ENCODE peak calls at places on chromosome 6, in ten cellular contexts. N is IMR-90; Q is HCT116; Z is mesenchymal stem cell; S is caudate nucleus; W is mesendoderm; L is heart right ventricle; H is Peyer's patch; T is uterus; K is CD8-positive, alpha-beta memory T cell. I is an unnamed sample.

GRCh38 chr6:17045581-17046322 is 56.1 kb upstream of the STMND1 start:
- DNase-seq in N (peak; percentile 69), Q (no peak), Z (peak; percentile 14), S (no peak), W (no peak), L (no peak), H (no peak), T (no peak), K (no peak), I (no peak)

GRCh38 chr6:134766497-134766896 is 183.4 kb downstream of the ALDH8A1 start:
- DNase-seq in N (no peak), Q (no peak), Z (no peak), S (no peak), W (no peak), L (no peak), H (no peak), T (no peak), K (no peak), I (peak; percentile 65)

GRCh38 chr6:13331516-13332348 is 3.4 kb upstream of the TBC1D7 start:
- DNase-seq in N (peak; percentile 29), Q (peak; percentile 19), Z (peak; percentile 26), S (no peak), W (peak; percentile 40), L (no peak), H (no peak), T (no peak), K (no peak), I (peak; percentile 42)

GRCh38 chr6:12806811-12807210 is 90.2 kb downstream of the PHACTR1 start:
- DNase-seq in N (no peak), Q (no peak), Z (no peak), S (no peak), W (no peak), L (no peak), H (no peak), T (no peak), K (no peak), I (no peak)

GRCh38 chr6:37210313-37210898 is 40.5 kb downstream of the PIM1 start:
- DNase-seq in N (peak; percentile 85), Q (peak; percentile 72), Z (peak; percentile 86), S (peak; percentile 44), W (peak; percentile 87), L (peak; percentile 86), H (peak; percentile 92), T (peak; percentile 72), K (peak; percentile 59), I (peak; percentile 88)

GRCh38 chr6:73109659-73110058 is 115.6 kb downstream of the KHDC1L start:
- DNase-seq in N (no peak), Q (no peak), Z (no peak), S (no peak), W (no peak), L (no peak), H (no peak), T (no peak), K (no peak), I (no peak)

GRCh38 chr6:113564401-113565161 is 292.6 kb upstream of the MARCKS start:
- DNase-seq in N (peak; percentile 92), Q (no peak), Z (peak; percentile 99), S (peak; percentile 68), W (peak; percentile 97), L (peak; percentile 93), H (peak; percentile 74), T (peak; percentile 77), K (no peak), I (peak; percentile 8)

GRCh38 chr6:69883551-69883950 is 17.2 kb downstream of the COL19A1 start:
- DNase-seq in N (peak; percentile 7), Q (no peak), Z (peak; percentile 32), S (no peak), W (no peak), L (no peak), H (no peak), T (no peak), K (no peak), I (no peak)

GRCh38 chr6:168742146-168742782 is 301.3 kb downstream of the SMOC2 start:
- DNase-seq in N (no peak), Q (no peak), Z (no peak), S (no peak), W (no peak), L (no peak), H (no peak), T (no peak), K (no peak), I (no peak)

GRCh38 chr6:156687875-156688549 is 89.2 kb upstream of the ARID1B start:
- DNase-seq in N (peak; percentile 14), Q (peak; percentile 10), Z (peak; percentile 62), S (peak; percentile 49), W (peak; percentile 84), L (no peak), H (peak; percentile 51), T (no peak), K (no peak), I (peak; percentile 63)

GRCh38 chr6:50850860-50851259 is 32.2 kb downstream of the TFAP2B start:
- DNase-seq in N (no peak), Q (no peak), Z (no peak), S (no peak), W (no peak), L (no peak), H (no peak), T (no peak), K (no peak), I (no peak)

GRCh38 chr6:125198285-125199009 is 44.9 kb downstream of the TPD52L1 start:
- DNase-seq in N (no peak), Q (no peak), Z (no peak), S (no peak), W (no peak), L (no peak), H (no peak), T (no peak), K (no peak), I (no peak)

DNA sequence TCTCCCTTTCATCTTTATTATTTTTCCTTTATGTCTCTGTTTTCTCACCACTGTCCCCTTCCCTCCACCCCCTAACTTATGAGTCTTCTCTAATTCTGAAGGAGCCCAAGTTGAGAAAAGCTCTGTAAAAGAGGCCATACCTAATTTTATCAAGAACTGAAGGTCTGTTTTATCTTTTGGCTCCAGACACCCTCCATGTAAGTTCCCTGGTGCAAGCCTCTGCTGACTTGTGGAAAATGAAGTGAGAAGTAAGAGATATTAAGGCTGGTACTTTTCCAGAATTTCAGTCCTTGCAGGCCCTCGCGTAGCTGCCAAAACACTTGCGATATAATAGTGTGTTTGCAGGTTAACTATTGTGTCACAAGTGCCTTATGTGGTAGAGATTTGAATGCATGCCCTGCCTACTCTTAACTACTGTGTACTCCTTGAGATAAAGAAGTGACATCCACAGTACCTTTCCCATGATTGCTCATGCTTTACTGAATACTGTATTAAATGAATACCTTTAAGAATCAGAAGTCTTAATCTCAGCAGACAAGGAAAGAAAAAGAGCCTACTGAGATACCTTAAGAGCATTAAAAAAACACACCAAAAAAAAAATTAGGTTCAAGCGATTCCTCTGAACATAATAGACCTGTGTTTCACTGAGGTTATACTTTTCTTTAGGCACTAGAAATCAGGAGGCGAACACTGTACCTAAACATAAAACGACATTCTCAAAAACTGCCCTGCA is 143.6 kb upstream of the ZNF184 start:
- DNase-seq in N (no peak), Q (no peak), Z (no peak), S (no peak), W (no peak), L (no peak), H (no peak), T (no peak), K (no peak), I (no peak)
- H3K27ac ChIP-seq in N (no peak overlapping the region), Q (peak overlapping the region; percentile 51), Z (no peak overlapping the region), S (no peak overlapping the region), W (no peak overlapping the region), L (no peak overlapping the region), H (no peak overlapping the region), T (no peak overlapping the region), K (no peak overlapping the region), I (no peak overlapping the region)

DNA sequence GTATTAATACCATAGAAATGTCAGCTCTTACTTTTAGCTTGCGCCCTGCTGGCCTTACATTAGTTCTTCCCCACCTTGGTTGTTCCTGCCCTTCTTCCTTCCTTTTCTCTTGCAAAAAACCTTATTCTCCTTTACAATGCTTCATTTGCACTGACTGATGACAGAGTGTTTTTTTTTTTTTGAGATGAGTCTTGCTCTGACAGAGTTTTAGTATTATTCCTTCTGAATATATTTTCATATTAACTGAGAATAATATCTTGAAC is 216.4 kb upstream of the MYLIP start:
- DNase-seq in N (no peak), Q (no peak), Z (no peak), S (no peak), W (no peak), L (no peak), H (no peak), T (no peak), K (no peak), I (no peak)
- H3K27ac ChIP-seq in N (no peak overlapping the region), Q (no peak overlapping the region), Z (no peak overlapping the region), S (no peak overlapping the region), W (no peak overlapping the region), L (no peak overlapping the region), H (no peak overlapping the region), T (no peak overlapping the region), K (no peak overlapping the region), I (no peak overlapping the region)

DNA sequence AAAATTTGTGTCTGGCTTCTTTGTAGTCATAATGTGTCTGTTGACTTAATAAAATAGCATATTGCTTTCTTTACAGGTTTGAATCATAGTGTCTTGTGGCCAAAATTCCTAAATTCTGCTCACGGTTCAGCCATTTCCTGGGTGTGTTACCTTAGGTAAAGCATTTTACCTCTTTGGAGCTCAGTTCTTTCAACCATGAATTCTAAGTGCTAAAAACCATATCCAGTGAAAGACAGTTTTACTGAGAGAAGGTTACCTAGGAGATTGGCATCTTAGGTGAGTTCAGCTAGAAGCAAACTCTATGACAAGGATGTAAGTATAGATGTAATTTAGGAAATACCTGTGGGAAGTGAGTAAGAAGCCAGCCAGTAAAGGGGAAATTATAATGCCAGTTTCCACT is 20.7 kb downstream of the CRYBG1 start:
- DNase-seq in N (no peak), Q (no peak), Z (no peak), S (no peak), W (no peak), L (no peak), H (no peak), T (no peak), K (no peak), I (no peak)
- H3K27ac ChIP-seq in N (no peak overlapping the region), Q (no peak overlapping the region), Z (no peak overlapping the region), S (no peak overlapping the region), W (no peak overlapping the region), L (no peak overlapping the region), H (no peak overlapping the region), T (no peak overlapping the region), K (no peak overlapping the region), I (no peak overlapping the region)

DNA sequence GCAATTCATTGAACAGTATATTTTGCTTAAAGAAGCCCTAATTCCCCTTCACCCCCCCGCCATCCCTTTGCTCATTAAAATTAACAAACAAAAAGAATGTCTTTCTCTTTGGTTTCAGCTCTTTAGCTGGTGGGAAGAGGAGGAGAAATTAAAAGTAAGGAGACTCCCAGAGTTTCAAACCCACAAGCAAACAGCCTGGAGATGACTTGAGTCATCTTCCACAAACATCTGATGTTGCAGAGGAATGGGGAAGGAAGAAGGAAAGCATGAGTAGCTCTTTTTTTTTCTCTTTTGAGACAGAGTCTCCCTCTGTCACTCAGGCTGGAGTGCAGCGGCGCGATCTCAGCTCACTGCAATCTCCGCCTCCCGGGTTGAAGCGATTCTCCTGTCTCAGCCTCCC is 189.6 kb downstream of the ADAT2 start:
- DNase-seq in N (peak; percentile 56), Q (no peak), Z (peak; percentile 57), S (no peak), W (no peak), L (no peak), H (no peak), T (no peak), K (no peak), I (no peak)
- H3K27ac ChIP-seq in N (no peak overlapping the region), Q (no peak overlapping the region), Z (no peak overlapping the region), S (no peak overlapping the region), W (no peak overlapping the region), L (no peak overlapping the region), H (no peak overlapping the region), T (no peak overlapping the region), K (no peak overlapping the region), I (no peak overlapping the region)